ENCODE peak calls at places on chromosome 11, in seven cellular contexts. One of them, this sample, is unnamed.

GRCh38 chr11:36006556-36006955 is 62.7 kb downstream of the LDLRAD3 start:
- DNase-seq in neuronal stem cell: no peak
- DNase-seq in mesenchymal stem cell: no peak
- DNase-seq in H1: no peak
- DNase-seq in H9: no peak
- DNase-seq in trophoblast cell: no peak
- DNase-seq in mesendoderm: no peak
- DNase-seq in this sample: peak; percentile 35

GRCh38 chr11:17734986-17735822 is 623 bp downstream of the KCNC1 start:
- DNase-seq in mesendoderm: peak; percentile 82
- DNase-seq in neuronal stem cell: peak; percentile 86
- DNase-seq in trophoblast cell: peak; percentile 33
- DNase-seq in mesenchymal stem cell: peak; percentile 78
- DNase-seq in H9: peak; percentile 80
- DNase-seq in H1: no peak
- DNase-seq in this sample: peak; percentile 69

GRCh38 chr11:19907839-19908238 is 195.2 kb downstream of the NAV2 start:
- DNase-seq in H9: no peak
- DNase-seq in mesendoderm: no peak
- DNase-seq in neuronal stem cell: no peak
- DNase-seq in mesenchymal stem cell: no peak
- DNase-seq in trophoblast cell: no peak
- DNase-seq in H1: no peak
- DNase-seq in this sample: no peak

GRCh38 chr11:84947970-84948600 is 679.1 kb downstream of the DLG2 start:
- DNase-seq in mesendoderm: peak; percentile 75
- DNase-seq in trophoblast cell: no peak
- DNase-seq in mesenchymal stem cell: no peak
- DNase-seq in H9: no peak
- DNase-seq in H1: no peak
- DNase-seq in neuronal stem cell: no peak
- DNase-seq in this sample: peak; percentile 7

GRCh38 chr11:106216281-106216680 is 138.8 kb downstream of the AASDHPPT start:
- DNase-seq in H9: no peak
- DNase-seq in trophoblast cell: no peak
- DNase-seq in neuronal stem cell: no peak
- DNase-seq in mesenchymal stem cell: no peak
- DNase-seq in H1: no peak
- DNase-seq in mesendoderm: no peak
- DNase-seq in this sample: no peak

GRCh38 chr11:12195773-12196172 is 85.4 kb downstream of the MICAL2 start:
- DNase-seq in mesenchymal stem cell: no peak
- DNase-seq in H9: no peak
- DNase-seq in H1: no peak
- DNase-seq in neuronal stem cell: no peak
- DNase-seq in trophoblast cell: no peak
- DNase-seq in mesendoderm: peak; percentile 71
- DNase-seq in this sample: no peak

GRCh38 chr11:123251656-123252344 is 56.8 kb upstream of the CLMP start:
- DNase-seq in neuronal stem cell: no peak
- DNase-seq in mesenchymal stem cell: no peak
- DNase-seq in trophoblast cell: peak; percentile 22
- DNase-seq in H9: no peak
- DNase-seq in mesendoderm: no peak
- DNase-seq in H1: no peak
- DNase-seq in this sample: peak; percentile 63

GRCh38 chr11:47991894-47992293 is 11.5 kb downstream of the PTPRJ start:
- DNase-seq in H9: no peak
- DNase-seq in mesendoderm: no peak
- DNase-seq in neuronal stem cell: no peak
- DNase-seq in H1: no peak
- DNase-seq in trophoblast cell: no peak
- DNase-seq in mesenchymal stem cell: no peak
- DNase-seq in this sample: no peak

GRCh38 chr11:7448126-7448525 is 37.2 kb upstream of the OLFML1 start:
- DNase-seq in H1: no peak
- DNase-seq in mesenchymal stem cell: no peak
- DNase-seq in neuronal stem cell: no peak
- DNase-seq in trophoblast cell: no peak
- DNase-seq in H9: peak; percentile 62
- DNase-seq in mesendoderm: peak; percentile 55
- DNase-seq in this sample: no peak

GRCh38 chr11:16154715-16155396 is 201.5 kb downstream of the SOX6 start:
- DNase-seq in H9: no peak
- DNase-seq in neuronal stem cell: no peak
- DNase-seq in H1: no peak
- DNase-seq in mesendoderm: peak; percentile 63
- DNase-seq in trophoblast cell: peak; percentile 66
- DNase-seq in mesenchymal stem cell: no peak
- DNase-seq in this sample: no peak

GRCh38 chr11:112453601-112454577 is 193.2 kb upstream of the PLET1 start:
- DNase-seq in mesenchymal stem cell: peak; percentile 24
- DNase-seq in trophoblast cell: peak; percentile 37
- DNase-seq in H9: peak; percentile 52
- DNase-seq in mesendoderm: peak; percentile 74
- DNase-seq in neuronal stem cell: no peak
- DNase-seq in H1: peak; percentile 10
- DNase-seq in this sample: peak; percentile 12

GRCh38 chr11:294795-295194 is 4.5 kb downstream of the IFITM5 start:
- DNase-seq in H1: no peak
- DNase-seq in neuronal stem cell: no peak
- DNase-seq in trophoblast cell: no peak
- DNase-seq in mesenchymal stem cell: no peak
- DNase-seq in mesendoderm: no peak
- DNase-seq in H9: no peak
- DNase-seq in this sample: no peak

GRCh38 chr11:36088234-36088975 is 144.5 kb downstream of the LDLRAD3 start:
- DNase-seq in H1: no peak
- DNase-seq in H9: no peak
- DNase-seq in neuronal stem cell: no peak
- DNase-seq in mesenchymal stem cell: peak; percentile 37
- DNase-seq in trophoblast cell: no peak
- DNase-seq in mesendoderm: no peak
- DNase-seq in this sample: peak; percentile 44

DNA sequence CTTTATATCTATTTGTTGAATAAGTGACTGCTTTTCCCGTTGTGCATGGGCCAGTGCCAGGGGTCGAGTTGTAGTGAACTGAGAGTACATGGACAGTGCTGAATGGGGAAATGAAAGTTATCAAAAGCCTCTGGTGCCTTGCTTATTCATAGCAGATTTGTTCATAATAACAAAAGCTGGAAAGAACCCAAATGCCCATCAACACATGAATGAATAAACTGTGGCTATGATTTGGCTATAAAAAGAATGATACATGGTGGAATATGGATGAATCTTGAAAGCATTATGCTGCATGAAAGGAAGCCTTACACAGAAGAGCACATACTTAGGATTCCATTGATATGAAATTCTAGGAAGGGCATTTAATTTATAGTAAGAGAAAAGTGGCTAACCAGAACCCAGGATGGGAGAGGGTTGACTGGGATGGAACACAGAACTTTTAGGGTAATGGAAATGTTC is 42.6 kb downstream of the PACS1 start:
- DNase-seq in mesendoderm: no peak
- DNase-seq in H1: no peak
- DNase-seq in trophoblast cell: no peak
- DNase-seq in H9: no peak
- DNase-seq in neuronal stem cell: no peak
- DNase-seq in mesenchymal stem cell: peak; percentile 54
- DNase-seq in this sample: peak; percentile 76
- H3K79me1 ChIP-seq in mesendoderm: peaks cover 11% of the 10 kb centered on the region
- H3K79me1 ChIP-seq in H1: no peaks in the 10 kb centered on the region
- H3K79me1 ChIP-seq in trophoblast cell: peaks cover 8% of the 10 kb centered on the region
- H3K79me1 ChIP-seq in H9: no peaks in the 10 kb centered on the region
- H3K79me1 ChIP-seq in neuronal stem cell: no peaks in the 10 kb centered on the region
- H3K79me1 ChIP-seq in mesenchymal stem cell: peaks cover 23% of the 10 kb centered on the region
- H3K79me1 ChIP-seq in this sample: peaks cover 37% of the 10 kb centered on the region

GRCh38 chr11:120794748-120795147 is 229.2 kb upstream of the TBCEL start:
- DNase-seq in neuronal stem cell: no peak
- DNase-seq in mesenchymal stem cell: no peak
- DNase-seq in H1: no peak
- DNase-seq in trophoblast cell: no peak
- DNase-seq in mesendoderm: no peak
- DNase-seq in H9: no peak
- DNase-seq in this sample: no peak
- H2AK5ac ChIP-seq in neuronal stem cell: no peak overlapping the region
- H2AK5ac ChIP-seq in mesenchymal stem cell: no peak overlapping the region
- H2AK5ac ChIP-seq in H1: no peak overlapping the region
- H2AK5ac ChIP-seq in trophoblast cell: no peak overlapping the region
- H2AK5ac ChIP-seq in mesendoderm: no peak overlapping the region
- H2AK5ac ChIP-seq in H9: no peak overlapping the region
- H2AK5ac ChIP-seq in this sample: no peak overlapping the region

GRCh38 chr11:114152785-114153184 is 93.3 kb downstream of the ZBTB16 start:
- DNase-seq in trophoblast cell: no peak
- DNase-seq in H9: no peak
- DNase-seq in neuronal stem cell: no peak
- DNase-seq in mesendoderm: no peak
- DNase-seq in mesenchymal stem cell: no peak
- DNase-seq in H1: no peak
- DNase-seq in this sample: no peak

GRCh38 chr11:114151631-114152030 is 92.1 kb downstream of the ZBTB16 start:
- DNase-seq in H9: no peak
- DNase-seq in mesendoderm: no peak
- DNase-seq in mesenchymal stem cell: no peak
- DNase-seq in trophoblast cell: no peak
- DNase-seq in H1: no peak
- DNase-seq in neuronal stem cell: no peak
- DNase-seq in this sample: no peak

GRCh38 chr11:114152162-114152561 is 92.7 kb downstream of the ZBTB16 start:
- DNase-seq in H9: no peak
- DNase-seq in mesendoderm: no peak
- DNase-seq in trophoblast cell: no peak
- DNase-seq in H1: no peak
- DNase-seq in mesenchymal stem cell: no peak
- DNase-seq in neuronal stem cell: no peak
- DNase-seq in this sample: no peak

GRCh38 chr11:114154271-114155047 is 94.9 kb downstream of the ZBTB16 start:
- DNase-seq in trophoblast cell: peak; percentile 16
- DNase-seq in mesendoderm: no peak
- DNase-seq in H1: no peak
- DNase-seq in neuronal stem cell: no peak
- DNase-seq in mesenchymal stem cell: peak; percentile 72
- DNase-seq in H9: no peak
- DNase-seq in this sample: no peak

GRCh38 chr11:114153224-114153623 is 93.7 kb downstream of the ZBTB16 start:
- DNase-seq in mesenchymal stem cell: no peak
- DNase-seq in H1: no peak
- DNase-seq in H9: no peak
- DNase-seq in mesendoderm: no peak
- DNase-seq in neuronal stem cell: no peak
- DNase-seq in trophoblast cell: no peak
- DNase-seq in this sample: no peak
- H3K79me1 ChIP-seq in mesenchymal stem cell: no peaks in the 10 kb centered on the region
- H3K79me1 ChIP-seq in H1: no peaks in the 10 kb centered on the region
- H3K79me1 ChIP-seq in H9: no peaks in the 10 kb centered on the region
- H3K79me1 ChIP-seq in mesendoderm: no peaks in the 10 kb centered on the region
- H3K79me1 ChIP-seq in neuronal stem cell: peaks cover 7% of the 10 kb centered on the region
- H3K79me1 ChIP-seq in trophoblast cell: no peaks in the 10 kb centered on the region
- H3K79me1 ChIP-seq in this sample: no peaks in the 10 kb centered on the region

DNA sequence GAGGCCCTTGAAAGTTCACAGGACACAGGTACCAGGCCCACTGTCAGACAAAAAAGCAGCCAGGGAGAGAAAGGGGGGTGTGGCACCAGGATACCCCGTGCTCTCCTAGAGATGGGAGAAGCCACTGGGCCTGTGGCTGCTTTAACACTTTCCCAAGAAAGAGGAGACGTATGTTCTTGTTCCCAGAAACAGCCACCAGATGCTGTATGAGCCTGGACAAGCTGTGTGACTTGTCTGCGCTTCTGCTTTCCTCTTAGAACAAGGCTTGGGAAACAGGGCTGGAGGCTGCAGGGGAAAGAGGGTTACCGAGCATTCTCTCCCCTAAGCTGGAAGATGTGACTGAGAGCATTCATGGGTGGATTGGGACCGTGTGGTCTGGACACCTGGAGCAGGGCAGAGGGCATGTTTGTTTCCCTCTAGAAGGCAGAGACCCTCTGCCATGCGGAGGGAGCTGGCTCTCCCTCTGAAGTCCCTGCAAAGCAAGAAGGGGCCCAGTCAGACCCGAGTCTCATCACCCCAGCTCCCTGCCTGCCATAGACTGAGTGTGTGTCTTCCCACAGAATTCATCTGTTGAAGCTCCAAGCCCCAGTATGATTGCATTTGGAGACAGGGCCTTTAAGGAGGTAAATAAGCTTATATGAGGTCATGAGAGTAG is 74.1 kb downstream of the TRIM29 start:
- DNase-seq in neuronal stem cell: no peak
- DNase-seq in trophoblast cell: no peak
- DNase-seq in mesenchymal stem cell: no peak
- DNase-seq in H1: no peak
- DNase-seq in mesendoderm: no peak
- DNase-seq in H9: peak; percentile 11
- DNase-seq in this sample: no peak
- H2AK5ac ChIP-seq in neuronal stem cell: peak overlapping the region; percentile 12
- H2AK5ac ChIP-seq in trophoblast cell: peak overlapping the region; percentile 39
- H2AK5ac ChIP-seq in mesenchymal stem cell: no peak overlapping the region
- H2AK5ac ChIP-seq in H1: no peak overlapping the region
- H2AK5ac ChIP-seq in mesendoderm: no peak overlapping the region
- H2AK5ac ChIP-seq in H9: no peak overlapping the region
- H2AK5ac ChIP-seq in this sample: no peak overlapping the region